ENCODE peak calls at places on chromosomes 12 and 14, in nine cellular contexts. One of them, this sample, is unnamed.

GRCh38 chr14:61927521-61927920 is 165.3 kb downstream of the SNAPC1 start:
- DNase-seq in epithelial cell of esophagus: peak; percentile 88
- DNase-seq in brain microvascular endothelial cell: peak; percentile 62
- DNase-seq in type B pancreatic cell: no peak
- DNase-seq in kidney: no peak
- DNase-seq in MCF 10A: peak; percentile 51
- DNase-seq in B cell: no peak
- DNase-seq in tibial nerve: no peak
- DNase-seq in endothelial cell of umbilical vein: no peak
- DNase-seq in this sample: no peak

GRCh38 chr12:75878382-75878720 is 153.2 kb downstream of the PHLDA1 start:
- DNase-seq in endothelial cell of umbilical vein: peak; percentile 68
- DNase-seq in type B pancreatic cell: no peak
- DNase-seq in B cell: no peak
- DNase-seq in tibial nerve: no peak
- DNase-seq in MCF 10A: no peak
- DNase-seq in brain microvascular endothelial cell: peak; percentile 82
- DNase-seq in kidney: no peak
- DNase-seq in epithelial cell of esophagus: peak; percentile 87
- DNase-seq in this sample: no peak

GRCh38 chr12:33438890-33439586 is 581 bp downstream of the SYT10 start:
- DNase-seq in tibial nerve: no peak
- DNase-seq in brain microvascular endothelial cell: no peak
- DNase-seq in endothelial cell of umbilical vein: no peak
- DNase-seq in MCF 10A: no peak
- DNase-seq in type B pancreatic cell: no peak
- DNase-seq in kidney: peak; percentile 72
- DNase-seq in epithelial cell of esophagus: peak; percentile 32
- DNase-seq in B cell: no peak
- DNase-seq in this sample: peak; percentile 21

GRCh38 chr14:50331596-50331995 is 19.5 kb downstream of the DMAC2L start:
- DNase-seq in epithelial cell of esophagus: no peak
- DNase-seq in type B pancreatic cell: no peak
- DNase-seq in brain microvascular endothelial cell: no peak
- DNase-seq in tibial nerve: no peak
- DNase-seq in MCF 10A: no peak
- DNase-seq in kidney: no peak
- DNase-seq in endothelial cell of umbilical vein: no peak
- DNase-seq in B cell: no peak
- DNase-seq in this sample: no peak

GRCh38 chr14:33714527-33715222 is 236.2 kb downstream of the EGLN3 start:
- DNase-seq in MCF 10A: no peak
- DNase-seq in type B pancreatic cell: no peak
- DNase-seq in epithelial cell of esophagus: peak; percentile 14
- DNase-seq in B cell: no peak
- DNase-seq in tibial nerve: no peak
- DNase-seq in kidney: no peak
- DNase-seq in brain microvascular endothelial cell: no peak
- DNase-seq in endothelial cell of umbilical vein: peak; percentile 46
- DNase-seq in this sample: no peak

GRCh38 chr12:28156804-28157203 is 33.5 kb upstream of the CCDC91 start:
- DNase-seq in B cell: no peak
- DNase-seq in tibial nerve: no peak
- DNase-seq in brain microvascular endothelial cell: no peak
- DNase-seq in endothelial cell of umbilical vein: no peak
- DNase-seq in kidney: no peak
- DNase-seq in epithelial cell of esophagus: no peak
- DNase-seq in type B pancreatic cell: no peak
- DNase-seq in MCF 10A: no peak
- DNase-seq in this sample: no peak

GRCh38 chr12:123118397-123118945 is 32.4 kb downstream of the PITPNM2 start:
- DNase-seq in kidney: no peak
- DNase-seq in type B pancreatic cell: no peak
- DNase-seq in tibial nerve: no peak
- DNase-seq in brain microvascular endothelial cell: no peak
- DNase-seq in epithelial cell of esophagus: no peak
- DNase-seq in endothelial cell of umbilical vein: no peak
- DNase-seq in MCF 10A: no peak
- DNase-seq in B cell: no peak
- DNase-seq in this sample: no peak

GRCh38 chr14:23610815-23611289 is 25.3 kb upstream of the DHRS2 start:
- DNase-seq in epithelial cell of esophagus: no peak
- DNase-seq in type B pancreatic cell: no peak
- DNase-seq in brain microvascular endothelial cell: no peak
- DNase-seq in tibial nerve: no peak
- DNase-seq in MCF 10A: no peak
- DNase-seq in B cell: no peak
- DNase-seq in kidney: no peak
- DNase-seq in endothelial cell of umbilical vein: no peak
- DNase-seq in this sample: no peak

GRCh38 chr12:69733638-69734037 is 5.0 kb upstream of the RAB3IP start:
- DNase-seq in tibial nerve: no peak
- DNase-seq in endothelial cell of umbilical vein: no peak
- DNase-seq in kidney: no peak
- DNase-seq in type B pancreatic cell: no peak
- DNase-seq in MCF 10A: no peak
- DNase-seq in brain microvascular endothelial cell: no peak
- DNase-seq in B cell: no peak
- DNase-seq in epithelial cell of esophagus: no peak
- DNase-seq in this sample: no peak

GRCh38 chr12:124599074-124599999 is 31.9 kb upstream of the NCOR2 start:
- DNase-seq in epithelial cell of esophagus: peak; percentile 54
- DNase-seq in tibial nerve: no peak
- DNase-seq in type B pancreatic cell: no peak
- DNase-seq in kidney: no peak
- DNase-seq in MCF 10A: peak; percentile 53
- DNase-seq in brain microvascular endothelial cell: peak; percentile 53
- DNase-seq in endothelial cell of umbilical vein: no peak
- DNase-seq in B cell: no peak
- DNase-seq in this sample: no peak

GRCh38 chr14:21852775-21853174 is 179.2 kb upstream of the OR4E1 start:
- DNase-seq in tibial nerve: no peak
- DNase-seq in epithelial cell of esophagus: no peak
- DNase-seq in B cell: no peak
- DNase-seq in brain microvascular endothelial cell: no peak
- DNase-seq in endothelial cell of umbilical vein: no peak
- DNase-seq in kidney: no peak
- DNase-seq in type B pancreatic cell: no peak
- DNase-seq in MCF 10A: no peak
- DNase-seq in this sample: no peak

GRCh38 chr14:103562135-103562384 is 397 bp downstream of the BAG5 start:
- DNase-seq in tibial nerve: no peak
- DNase-seq in MCF 10A: no peak
- DNase-seq in endothelial cell of umbilical vein: peak; percentile 76
- DNase-seq in type B pancreatic cell: no peak
- DNase-seq in brain microvascular endothelial cell: no peak
- DNase-seq in B cell: no peak
- DNase-seq in epithelial cell of esophagus: no peak
- DNase-seq in kidney: no peak
- DNase-seq in this sample: no peak

GRCh38 chr14:38384746-38385145 is 128.9 kb upstream of the CLEC14A start:
- DNase-seq in brain microvascular endothelial cell: no peak
- DNase-seq in MCF 10A: no peak
- DNase-seq in kidney: no peak
- DNase-seq in B cell: no peak
- DNase-seq in type B pancreatic cell: no peak
- DNase-seq in endothelial cell of umbilical vein: no peak
- DNase-seq in tibial nerve: no peak
- DNase-seq in epithelial cell of esophagus: no peak
- DNase-seq in this sample: no peak

GRCh38 chr12:131274906-131275305 is 321.2 kb downstream of the ADGRD1 start:
- DNase-seq in brain microvascular endothelial cell: no peak
- DNase-seq in epithelial cell of esophagus: no peak
- DNase-seq in MCF 10A: no peak
- DNase-seq in kidney: peak; percentile 37
- DNase-seq in type B pancreatic cell: no peak
- DNase-seq in tibial nerve: no peak
- DNase-seq in endothelial cell of umbilical vein: no peak
- DNase-seq in B cell: no peak
- DNase-seq in this sample: no peak

GRCh38 chr12:123421314-123421713 is 15.2 kb downstream of the RILPL2 start:
- DNase-seq in epithelial cell of esophagus: no peak
- DNase-seq in kidney: no peak
- DNase-seq in brain microvascular endothelial cell: no peak
- DNase-seq in MCF 10A: no peak
- DNase-seq in type B pancreatic cell: no peak
- DNase-seq in endothelial cell of umbilical vein: no peak
- DNase-seq in B cell: no peak
- DNase-seq in tibial nerve: no peak
- DNase-seq in this sample: no peak

GRCh38 chr14:104277416-104278213 is 139.2 kb downstream of the KIF26A start:
- DNase-seq in kidney: peak; percentile 43
- DNase-seq in tibial nerve: no peak
- DNase-seq in brain microvascular endothelial cell: no peak
- DNase-seq in epithelial cell of esophagus: no peak
- DNase-seq in B cell: no peak
- DNase-seq in type B pancreatic cell: peak; percentile 63
- DNase-seq in endothelial cell of umbilical vein: no peak
- DNase-seq in MCF 10A: no peak
- DNase-seq in this sample: no peak

GRCh38 chr12:53984901-53985357 is at the start of gene HOXC10:
- DNase-seq in tibial nerve: peak; percentile 93
- DNase-seq in B cell: peak; percentile 55
- DNase-seq in type B pancreatic cell: peak; percentile 91
- DNase-seq in brain microvascular endothelial cell: peak; percentile 15
- DNase-seq in endothelial cell of umbilical vein: peak; percentile 71
- DNase-seq in MCF 10A: peak; percentile 93
- DNase-seq in kidney: peak; percentile 99
- DNase-seq in epithelial cell of esophagus: peak; percentile 71
- DNase-seq in this sample: peak; percentile 87

GRCh38 chr12:80692114-80692513 is 15.3 kb upstream of the MYF6 start:
- DNase-seq in kidney: no peak
- DNase-seq in epithelial cell of esophagus: no peak
- DNase-seq in B cell: no peak
- DNase-seq in tibial nerve: no peak
- DNase-seq in brain microvascular endothelial cell: no peak
- DNase-seq in endothelial cell of umbilical vein: no peak
- DNase-seq in type B pancreatic cell: no peak
- DNase-seq in MCF 10A: no peak
- DNase-seq in this sample: no peak

GRCh38 chr14:93318927-93319326 is 13.9 kb downstream of the BTBD7 start:
- DNase-seq in epithelial cell of esophagus: no peak
- DNase-seq in B cell: no peak
- DNase-seq in MCF 10A: no peak
- DNase-seq in kidney: no peak
- DNase-seq in endothelial cell of umbilical vein: no peak
- DNase-seq in brain microvascular endothelial cell: peak; percentile 48
- DNase-seq in tibial nerve: no peak
- DNase-seq in type B pancreatic cell: no peak
- DNase-seq in this sample: no peak

GRCh38 chr12:14422516-14423230 is 57.2 kb downstream of the ATF7IP start:
- DNase-seq in endothelial cell of umbilical vein: no peak
- DNase-seq in epithelial cell of esophagus: peak; percentile 60
- DNase-seq in kidney: no peak
- DNase-seq in B cell: no peak
- DNase-seq in brain microvascular endothelial cell: no peak
- DNase-seq in tibial nerve: no peak
- DNase-seq in MCF 10A: no peak
- DNase-seq in type B pancreatic cell: no peak
- DNase-seq in this sample: no peak

GRCh38 chr12:14416658-14417057 is 51.2 kb downstream of the ATF7IP start:
- DNase-seq in MCF 10A: peak; percentile 61
- DNase-seq in brain microvascular endothelial cell: peak; percentile 89
- DNase-seq in type B pancreatic cell: no peak
- DNase-seq in tibial nerve: no peak
- DNase-seq in B cell: peak; percentile 55
- DNase-seq in kidney: no peak
- DNase-seq in endothelial cell of umbilical vein: peak; percentile 96
- DNase-seq in epithelial cell of esophagus: peak; percentile 76
- DNase-seq in this sample: no peak

GRCh38 chr12:14417717-14418116 is 52.2 kb downstream of the ATF7IP start:
- DNase-seq in endothelial cell of umbilical vein: peak; percentile 96
- DNase-seq in tibial nerve: peak; percentile 24
- DNase-seq in kidney: no peak
- DNase-seq in epithelial cell of esophagus: peak; percentile 88
- DNase-seq in B cell: peak; percentile 62
- DNase-seq in brain microvascular endothelial cell: peak; percentile 96
- DNase-seq in type B pancreatic cell: no peak
- DNase-seq in MCF 10A: peak; percentile 65
- DNase-seq in this sample: no peak

GRCh38 chr12:14418526-14418925 is 53.0 kb downstream of the ATF7IP start:
- DNase-seq in type B pancreatic cell: no peak
- DNase-seq in endothelial cell of umbilical vein: peak; percentile 83
- DNase-seq in kidney: no peak
- DNase-seq in MCF 10A: no peak
- DNase-seq in B cell: no peak
- DNase-seq in epithelial cell of esophagus: peak; percentile 33
- DNase-seq in tibial nerve: no peak
- DNase-seq in brain microvascular endothelial cell: no peak
- DNase-seq in this sample: no peak
- TF ChIP-seq CTCF in type B pancreatic cell: peak; percentile 74
- TF ChIP-seq CTCF in endothelial cell of umbilical vein: peak; percentile 16
- TF ChIP-seq CTCF in kidney: peak; percentile 8
- TF ChIP-seq CTCF in MCF 10A: no peak
- TF ChIP-seq CTCF in B cell: peak; percentile 21
- TF ChIP-seq CTCF in epithelial cell of esophagus: no peak
- TF ChIP-seq CTCF in tibial nerve: peak; percentile 13
- TF ChIP-seq CTCF in brain microvascular endothelial cell: peak; percentile 20
- TF ChIP-seq CTCF in this sample: no peak

GRCh38 chr14:63205281-63205575 is 985 bp downstream of the RHOJ start:
- DNase-seq in kidney: no peak
- DNase-seq in tibial nerve: no peak
- DNase-seq in type B pancreatic cell: no peak
- DNase-seq in brain microvascular endothelial cell: no peak
- DNase-seq in MCF 10A: no peak
- DNase-seq in epithelial cell of esophagus: no peak
- DNase-seq in endothelial cell of umbilical vein: no peak
- DNase-seq in B cell: no peak
- DNase-seq in this sample: no peak
- TF ChIP-seq CTCF in kidney: no peak
- TF ChIP-seq CTCF in tibial nerve: no peak
- TF ChIP-seq CTCF in type B pancreatic cell: no peak
- TF ChIP-seq CTCF in brain microvascular endothelial cell: no peak
- TF ChIP-seq CTCF in MCF 10A: no peak
- TF ChIP-seq CTCF in epithelial cell of esophagus: no peak
- TF ChIP-seq CTCF in endothelial cell of umbilical vein: no peak
- TF ChIP-seq CTCF in B cell: no peak
- TF ChIP-seq CTCF in this sample: no peak

GRCh38 chr12:108193922-108194321 is 64.8 kb downstream of the WSCD2 start:
- DNase-seq in B cell: peak; percentile 36
- DNase-seq in brain microvascular endothelial cell: peak; percentile 5
- DNase-seq in epithelial cell of esophagus: peak; percentile 26
- DNase-seq in kidney: no peak
- DNase-seq in MCF 10A: peak; percentile 45
- DNase-seq in tibial nerve: no peak
- DNase-seq in endothelial cell of umbilical vein: peak; percentile 21
- DNase-seq in type B pancreatic cell: no peak
- DNase-seq in this sample: peak; percentile 63
- TF ChIP-seq CTCF in B cell: peak; percentile 66
- TF ChIP-seq CTCF in brain microvascular endothelial cell: peak; percentile 59
- TF ChIP-seq CTCF in epithelial cell of esophagus: peak; percentile 57
- TF ChIP-seq CTCF in kidney: peak; percentile 72
- TF ChIP-seq CTCF in MCF 10A: peak; percentile 38
- TF ChIP-seq CTCF in tibial nerve: peak; percentile 53
- TF ChIP-seq CTCF in endothelial cell of umbilical vein: peak; percentile 65
- TF ChIP-seq CTCF in type B pancreatic cell: peak; percentile 88
- TF ChIP-seq CTCF in this sample: peak; percentile 53

DNA sequence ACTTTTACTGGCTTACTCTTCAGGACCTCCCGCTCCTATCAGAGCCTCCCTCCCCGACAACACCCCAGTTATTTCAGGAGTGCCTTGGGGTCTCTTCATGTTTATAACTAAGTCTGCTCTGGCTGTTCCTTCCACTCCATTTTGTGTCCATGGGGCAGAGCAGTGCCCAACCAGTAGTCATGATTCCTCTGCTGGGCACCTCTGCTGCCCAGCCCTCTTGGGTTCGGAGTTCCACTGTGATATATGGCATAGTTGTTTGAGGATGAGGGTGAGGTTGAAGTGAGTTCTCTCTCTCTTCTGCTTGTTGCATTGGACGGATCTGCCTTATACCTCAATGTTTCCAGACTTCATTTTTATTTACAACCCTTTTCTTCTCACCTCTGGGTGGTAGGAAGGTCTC is 17.4 kb downstream of the NR1H4 start:
- DNase-seq in brain microvascular endothelial cell: no peak
- DNase-seq in kidney: no peak
- DNase-seq in B cell: no peak
- DNase-seq in epithelial cell of esophagus: no peak
- DNase-seq in endothelial cell of umbilical vein: no peak
- DNase-seq in tibial nerve: no peak
- DNase-seq in type B pancreatic cell: no peak
- DNase-seq in MCF 10A: no peak
- DNase-seq in this sample: no peak
- TF ChIP-seq CTCF in brain microvascular endothelial cell: no peak
- TF ChIP-seq CTCF in kidney: no peak
- TF ChIP-seq CTCF in B cell: no peak
- TF ChIP-seq CTCF in epithelial cell of esophagus: no peak
- TF ChIP-seq CTCF in endothelial cell of umbilical vein: no peak
- TF ChIP-seq CTCF in tibial nerve: no peak
- TF ChIP-seq CTCF in type B pancreatic cell: no peak
- TF ChIP-seq CTCF in MCF 10A: no peak
- TF ChIP-seq CTCF in this sample: no peak

This sample was measured in GM10248.